ENCODE peak calls at places on chromosomes 4 and X, in ten cellular contexts. E, Z, N, S, K, O, J, G, T and Y are unnamed samples.
A peak's percentile ranks its signal among the peaks of the same experiment; 100 is the strongest.

GRCh38 chrX:15301924-15302323 is 13.5 kb downstream of the ASB11 start:
- DNase-seq in K (no peak), S (no peak), N (peak; percentile 17), O (peak; percentile 35), Z (no peak), E (no peak), T (no peak), G (no peak), J (no peak), Y (peak; percentile 15)

GRCh38 chrX:54891573-54891972 is 29.1 kb upstream of the TRO start:
- DNase-seq in O (peak; percentile 19), Z (no peak), K (no peak), G (no peak), S (peak; percentile 56), E (no peak), J (no peak), N (peak; percentile 14), T (peak; percentile 18), Y (peak; percentile 32)

GRCh38 chr4:72326692-72327632 is 242.1 kb downstream of the ADAMTS3 start:
- DNase-seq in O (no peak), N (peak; percentile 40), K (no peak), J (no peak), G (no peak), T (peak; percentile 50), S (peak; percentile 59), E (no peak), Z (no peak), Y (no peak)

GRCh38 chr4:6472387-6473263 is at the start of gene PPP2R2C:
- DNase-seq in S (no peak), O (no peak), E (peak; percentile 17), Z (no peak), J (peak; percentile 70), T (peak; percentile 13), N (no peak), G (no peak), K (no peak), Y (no peak)

GRCh38 chrX:65127804-65128203 is 151.6 kb upstream of the ZC4H2 start:
- DNase-seq in E (no peak), N (peak; percentile 7), T (no peak), O (no peak), G (no peak), J (no peak), S (no peak), Z (no peak), K (no peak), Y (no peak)

GRCh38 chrX:48747415-48748026 is 14.0 kb upstream of the GLOD5 start:
- DNase-seq in G (no peak), K (no peak), O (no peak), S (no peak), J (no peak), E (no peak), N (no peak), Z (no peak), T (peak; percentile 2), Y (no peak)

GRCh38 chr4:18689308-18689915 is 667.9 kb upstream of the LCORL start:
- DNase-seq in J (no peak), K (peak; percentile 1), G (peak; percentile 39), O (peak; percentile 68), S (peak; percentile 75), T (peak; percentile 30), E (peak; percentile 56), Z (peak; percentile 9), N (peak; percentile 46), Y (no peak)

GRCh38 chr4:12488672-12489071 is 995.5 kb downstream of the RAB28 start:
- DNase-seq in O (no peak), Z (no peak), S (no peak), E (no peak), G (no peak), N (no peak), J (no peak), T (no peak), K (no peak), Y (no peak)

GRCh38 chr4:139300431-139301142 is 718 bp upstream of the NAA15 start:
- DNase-seq in G (no peak), K (no peak), N (peak; percentile 29), S (peak; percentile 76), J (no peak), E (no peak), T (peak; percentile 56), Z (no peak), O (peak; percentile 38), Y (no peak)

GRCh38 chrX:131747173-131747572 is 203.3 kb downstream of the OR13H1 start:
- DNase-seq in K (no peak), O (peak; percentile 86), J (no peak), Z (no peak), G (no peak), N (no peak), T (peak; percentile 42), S (no peak), E (no peak), Y (peak; percentile 77)

GRCh38 chr4:186942745-186943606 is 219.3 kb upstream of the FAT1 start:
- DNase-seq in E (no peak), K (no peak), O (no peak), Z (no peak), S (no peak), G (no peak), N (no peak), J (no peak), T (no peak), Y (peak; percentile 58)

GRCh38 chrX:106404512-106404911 is 207.3 kb upstream of the RADX start:
- DNase-seq in T (peak; percentile 9), K (no peak), G (no peak), S (no peak), O (no peak), J (no peak), E (no peak), Z (peak; percentile 10), N (no peak), Y (no peak)

GRCh38 chr4:143404555-143404954 is 67.9 kb downstream of the GAB1 start:
- DNase-seq in Z (no peak), G (no peak), T (no peak), K (no peak), J (no peak), N (no peak), O (no peak), E (no peak), S (no peak), Y (no peak)

GRCh38 chrX:72666451-72666850 is 47.7 kb downstream of the PHKA1 start:
- DNase-seq in Z (no peak), J (no peak), T (no peak), E (no peak), S (no peak), G (no peak), O (no peak), K (no peak), N (no peak), Y (no peak)

GRCh38 chr4:125268065-125268755 is 46.5 kb upstream of the FAT4 start:
- DNase-seq in S (no peak), G (no peak), N (no peak), K (no peak), Z (no peak), J (no peak), E (no peak), O (no peak), T (no peak), Y (no peak)

GRCh38 chr4:24753519-24753918 is 41.9 kb upstream of the SOD3 start:
- DNase-seq in O (no peak), N (peak; percentile 38), T (no peak), Z (peak; percentile 99), E (no peak), S (no peak), J (no peak), K (no peak), G (no peak), Y (no peak)

GRCh38 chr4:173056708-173057107 is 111.9 kb upstream of the GALNT7 start:
- DNase-seq in Z (no peak), N (no peak), K (no peak), O (no peak), J (no peak), E (no peak), T (no peak), S (no peak), G (no peak), Y (no peak)

GRCh38 chrX:66008403-66008970 is 31.4 kb downstream of the VSIG4 start:
- DNase-seq in S (no peak), T (no peak), E (no peak), G (no peak), O (no peak), K (no peak), Z (no peak), N (no peak), J (no peak), Y (no peak)

GRCh38 chr4:39976945-39977488 is 694 bp downstream of the PDS5A start:
- DNase-seq in S (peak; percentile 44), N (peak; percentile 31), G (peak; percentile 11), K (peak; percentile 16), J (peak; percentile 81), O (peak; percentile 39), Z (no peak), E (peak; percentile 34), T (peak; percentile 5), Y (peak; percentile 57)

GRCh38 chr4:38365748-38366310 is 298.2 kb upstream of the KLF3 start:
- DNase-seq in S (no peak), Z (no peak), T (no peak), G (no peak), E (no peak), J (no peak), N (no peak), O (no peak), K (no peak), Y (peak; percentile 45)

GRCh38 chr4:108947526-108947925 is 184.7 kb upstream of the ETNPPL start:
- DNase-seq in Z (no peak), T (no peak), N (no peak), E (no peak), G (no peak), J (no peak), K (no peak), O (no peak), S (no peak), Y (no peak)

GRCh38 chr4:10734697-10735096 is 50.1 kb upstream of the CLNK start:
- DNase-seq in Z (no peak), E (no peak), S (no peak), N (no peak), J (no peak), K (no peak), O (no peak), T (peak; percentile 27), G (no peak), Y (no peak)

GRCh38 chr4:18250564-18250963 is 229.0 kb upstream of the LCORL start:
- DNase-seq in N (no peak), G (no peak), Z (no peak), E (no peak), T (no peak), O (no peak), J (no peak), S (no peak), K (no peak), Y (no peak)

GRCh38 chr4:139552908-139553307 is 3.1 kb downstream of the SETD7 start:
- DNase-seq in O (no peak), E (no peak), K (no peak), G (no peak), N (no peak), T (no peak), S (no peak), J (no peak), Z (no peak), Y (no peak)

GRCh38 chrX:10781847-10782530 is 161.6 kb upstream of the MID1 start:
- DNase-seq in E (no peak), O (no peak), J (no peak), S (no peak), Z (peak; percentile 15), G (no peak), T (no peak), K (no peak), N (no peak), Y (no peak)

GRCh38 chr4:55277011-55277410 is 69.0 kb upstream of the SRD5A3 start:
- DNase-seq in K (no peak), J (no peak), O (no peak), E (no peak), N (no peak), G (no peak), S (no peak), T (no peak), Z (no peak), Y (no peak)

GRCh38 chr4:99134586-99134985 is 9.5 kb downstream of the ADH4 start:
- DNase-seq in E (no peak), Z (peak; percentile 36), G (no peak), O (no peak), T (no peak), K (no peak), S (no peak), J (no peak), N (no peak), Y (no peak)